ENCODE peak calls at places on chromosomes 16 and 17, in nine cellular contexts. N is suprapubic skin; A is sigmoid colon; S is cardiac muscle cell; F is heart right ventricle; I is tibial nerve; Z is effector memory CD4-positive, alpha-beta T cell; R is psoas muscle; T is neural progenitor cell. B is an unnamed sample.

GRCh38 chr16:71230122-71230845 is at the start of gene HYDIN:
- DNase-seq in A (no peak), Z (no peak), T (peak; percentile 98), S (peak; percentile 96), I (no peak), F (no peak), N (peak; percentile 60), R (peak; percentile 24), B (peak; percentile 46)

GRCh38 chr16:11389631-11390565 is 44.6 kb downstream of the RMI2 start:
- DNase-seq in F (no peak), R (no peak), Z (no peak), N (peak; percentile 58), I (no peak), T (no peak), A (no peak), S (no peak), B (no peak)

GRCh38 chr16:81505011-81505660 is 60.5 kb downstream of the CMIP start:
- DNase-seq in R (no peak), Z (no peak), F (no peak), I (no peak), A (no peak), T (no peak), S (no peak), N (no peak), B (no peak)

GRCh38 chr16:27067138-27067537 is 411 bp downstream of the C16orf82 start:
- DNase-seq in Z (no peak), R (no peak), A (no peak), F (no peak), I (no peak), N (no peak), T (peak; percentile 82), S (peak; percentile 18), B (no peak)

GRCh38 chr17:18950944-18951905 is 740 bp upstream of the SLC5A10 start:
- DNase-seq in N (no peak), T (no peak), S (peak; percentile 50), Z (no peak), A (no peak), F (no peak), I (no peak), R (no peak), B (no peak)

GRCh38 chr16:31471875-31472558 is at the start of gene TGFB1I1:
- DNase-seq in A (peak; percentile 94), T (peak; percentile 29), I (peak; percentile 40), S (peak; percentile 60), R (peak; percentile 65), Z (no peak), N (peak; percentile 84), F (peak; percentile 81), B (no peak)

GRCh38 chr17:57604771-57605733 is 140.0 kb downstream of the CCDC182 start:
- DNase-seq in S (peak; percentile 74), Z (peak; percentile 12), I (peak; percentile 35), A (peak; percentile 84), F (peak; percentile 73), T (peak; percentile 38), R (no peak), N (no peak), B (peak; percentile 74)

GRCh38 chr16:88914750-88915368 is 48.4 kb upstream of the PABPN1L start:
- DNase-seq in F (no peak), N (no peak), R (peak; percentile 59), S (no peak), I (peak; percentile 26), T (no peak), A (no peak), Z (no peak), B (no peak)

GRCh38 chr17:67746704-67747571 is 29.2 kb downstream of the NOL11 start:
- DNase-seq in F (no peak), Z (no peak), N (no peak), I (no peak), A (no peak), T (no peak), S (no peak), R (no peak), B (no peak)

GRCh38 chr17:61410100-61410551 is 10.5 kb downstream of the TBX2 start:
- DNase-seq in S (no peak), Z (no peak), R (no peak), A (peak; percentile 57), I (no peak), F (peak; percentile 13), N (peak; percentile 61), T (no peak), B (no peak)

GRCh38 chr16:30805370-30806169 is 18.6 kb upstream of the ZNF629 start:
- DNase-seq in T (peak; percentile 90), Z (peak; percentile 38), I (peak; percentile 69), A (peak; percentile 95), S (peak; percentile 92), R (peak; percentile 90), N (peak; percentile 90), F (peak; percentile 90), B (peak; percentile 88)

GRCh38 chr16:55323637-55324490 is at the start of gene IRX6:
- DNase-seq in T (peak; percentile 84), N (peak; percentile 91), Z (no peak), S (peak; percentile 77), R (peak; percentile 78), A (no peak), I (no peak), F (peak; percentile 71), B (no peak)

GRCh38 chr17:15651583-15652110 is 32.1 kb upstream of the FBXW10B start:
- DNase-seq in T (peak; percentile 75), Z (peak; percentile 2), R (peak; percentile 97), F (peak; percentile 95), S (peak; percentile 91), N (peak; percentile 95), A (peak; percentile 97), I (peak; percentile 93), B (peak; percentile 45)

GRCh38 chr17:39996162-39996561 is 15.6 kb downstream of the PSMD3 start:
- DNase-seq in T (no peak), Z (no peak), F (no peak), R (no peak), I (no peak), N (no peak), A (no peak), S (no peak), B (no peak)

GRCh38 chr17:12712941-12713340 is 47.3 kb downstream of the MYOCD start:
- DNase-seq in T (no peak), Z (no peak), R (no peak), N (no peak), I (peak; percentile 59), S (no peak), F (no peak), A (no peak), B (no peak)
- H3K27ac ChIP-seq in T (no peak overlapping the region), Z (no peak overlapping the region), R (no peak overlapping the region), N (peak overlapping the region; percentile 20), I (peak overlapping the region; percentile 59), S (peak overlapping the region; percentile 83), F (peak overlapping the region; percentile 5), A (peak overlapping the region; percentile 9), B (no peak overlapping the region)

DNA sequence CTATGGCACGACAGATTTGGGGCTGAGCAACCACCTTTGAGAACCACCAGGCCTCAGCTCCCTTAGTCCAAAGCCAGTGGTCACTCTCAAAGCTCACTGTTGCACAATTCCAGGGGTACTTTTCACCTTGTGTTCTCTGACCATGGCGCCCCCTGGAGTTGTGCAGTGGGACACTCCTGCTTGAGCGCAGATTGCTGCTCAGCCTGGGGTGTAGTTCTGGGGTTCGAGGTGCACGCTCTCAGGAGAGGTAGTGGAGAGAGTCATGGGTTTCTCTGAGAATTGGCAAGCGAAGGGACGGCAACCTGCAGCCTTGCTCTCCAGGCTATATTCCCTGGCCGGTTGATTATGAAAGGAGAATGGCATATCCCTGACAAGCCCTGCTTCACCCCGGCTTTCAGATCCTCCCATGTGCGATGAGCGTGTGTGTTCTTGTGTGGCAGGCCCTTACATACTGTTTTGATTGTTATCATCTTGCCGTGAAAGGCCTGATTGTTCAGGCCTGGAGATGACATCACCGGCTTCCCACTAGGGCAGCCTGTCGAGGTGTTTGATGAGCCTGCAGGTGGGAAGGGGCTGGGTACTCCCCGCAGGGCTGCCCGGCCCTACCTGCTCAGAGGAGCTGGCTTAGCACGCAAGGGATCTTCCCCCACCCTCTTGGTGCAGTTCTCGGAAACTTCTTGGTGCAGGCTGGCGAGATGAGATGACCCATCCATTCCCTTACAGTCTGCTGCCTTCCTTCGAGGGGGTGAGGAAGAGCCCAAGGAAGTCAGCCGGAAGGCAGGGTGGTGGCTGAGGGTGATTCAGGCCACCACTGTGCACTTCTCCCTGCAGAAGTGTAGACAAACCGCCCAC is 431.2 kb downstream of the SLC39A11 start:
- DNase-seq in R (no peak), N (no peak), I (no peak), A (no peak), S (no peak), F (no peak), T (no peak), Z (no peak), B (no peak)
- H3K27ac ChIP-seq in R (no peak overlapping the region), N (peak overlapping the region; percentile 39), I (peak overlapping the region; percentile 25), A (no peak overlapping the region), S (no peak overlapping the region), F (no peak overlapping the region), T (no peak overlapping the region), Z (no peak overlapping the region), B (no peak overlapping the region)

GRCh38 chr17:50198026-50198669 is 3.3 kb downstream of the COL1A1 start:
- DNase-seq in A (peak; percentile 85), Z (peak; percentile 22), R (peak; percentile 58), F (peak; percentile 61), N (no peak), T (peak; percentile 70), S (peak; percentile 68), I (peak; percentile 86), B (no peak)

GRCh38 chr17:50196826-50197225 is 4.6 kb downstream of the COL1A1 start:
- DNase-seq in I (no peak), Z (no peak), A (peak; percentile 79), S (no peak), T (no peak), F (no peak), R (peak; percentile 49), N (no peak), B (no peak)

GRCh38 chr17:50194441-50195195 is 6.8 kb downstream of the COL1A1 start:
- DNase-seq in R (no peak), T (no peak), N (no peak), S (no peak), Z (no peak), I (no peak), F (no peak), A (no peak), B (no peak)

GRCh38 chr17:50195196-50195865 is 6.1 kb downstream of the COL1A1 start:
- DNase-seq in S (no peak), R (no peak), A (no peak), F (no peak), N (no peak), Z (no peak), I (no peak), T (no peak), B (no peak)

DNA sequence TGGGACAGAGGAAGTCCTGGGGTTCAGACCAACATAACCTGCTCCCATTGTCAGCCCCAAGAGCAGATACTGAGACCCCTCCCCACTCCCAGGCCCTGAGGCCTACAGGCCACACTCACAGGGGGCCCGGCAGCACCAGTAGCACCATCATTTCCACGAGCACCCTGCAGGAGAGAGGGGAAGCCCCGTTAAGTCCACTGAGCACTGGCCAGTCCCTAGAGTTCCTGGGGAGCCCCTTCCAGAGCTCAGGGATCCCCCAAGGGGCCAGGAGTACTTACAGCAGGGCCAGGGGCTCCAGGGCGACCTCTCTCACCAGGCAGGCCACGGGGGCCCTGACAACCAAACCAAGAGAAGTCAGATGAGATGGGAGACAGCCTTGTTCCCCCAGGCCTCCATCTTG is 5.4 kb downstream of the COL1A1 start:
- DNase-seq in S (no peak), A (no peak), R (no peak), F (no peak), Z (no peak), N (no peak), T (no peak), I (no peak), B (no peak)
- H3K27ac ChIP-seq in S (no peak overlapping the region), A (peak overlapping the region; percentile 47), R (no peak overlapping the region), F (peak overlapping the region; percentile 22), Z (no peak overlapping the region), N (peak overlapping the region; percentile 71), T (no peak overlapping the region), I (peak overlapping the region; percentile 90), B (no peak overlapping the region)

GRCh38 chr17:76998839-76999238 is 130.6 kb downstream of the MGAT5B start:
- DNase-seq in S (no peak), F (no peak), A (no peak), T (no peak), R (no peak), I (no peak), N (no peak), Z (no peak), B (no peak)
- H3K27ac ChIP-seq in S (no peak overlapping the region), F (no peak overlapping the region), A (no peak overlapping the region), T (no peak overlapping the region), R (no peak overlapping the region), I (no peak overlapping the region), N (no peak overlapping the region), Z (peak overlapping the region; percentile 80), B (no peak overlapping the region)

B was measured in substantia nigra.